ENCODE peak calls at places on chromosomes 7 and 10, in seven cellular contexts. I, D, E, O, V, G and W are unnamed samples.

GRCh38 chr7:1961776-1962276 is 270.9 kb downstream of the MAD1L1 start:
- DNase-seq in I (no peak), D (no peak), E (peak), O (no peak), V (no peak), G (no peak), W (no peak)

GRCh38 chr10:75284097-75284485 is 48.3 kb upstream of the COMTD1 start:
- DNase-seq in I (no peak), D (no peak), E (no peak), O (no peak), V (no peak), G (no peak), W (no peak)

GRCh38 chr10:14353291-14353913 is 22.7 kb upstream of the FRMD4A start:
- DNase-seq in I (no peak), D (no peak), E (no peak), O (peak), V (no peak), G (no peak), W (no peak)

GRCh38 chr7:111730476-111731300 is 168.4 kb upstream of the IMMP2L start:
- DNase-seq in I (no peak), D (no peak), E (peak), O (peak), V (no peak), G (peak), W (no peak)

GRCh38 chr7:128137096-128137655 is 103.9 kb upstream of the LEP start:
- DNase-seq in I (no peak), D (no peak), E (no peak), O (no peak), V (no peak), G (no peak), W (peak)

GRCh38 chr7:97272237-97272975 is 154.9 kb downstream of the SDHAF3 start:
- DNase-seq in I (no peak), D (no peak), E (no peak), O (no peak), V (peak), G (no peak), W (no peak)

GRCh38 chr10:32229170-32229569 is 117.8 kb downstream of the EPC1 start:
- DNase-seq in I (no peak), D (no peak), E (no peak), O (no peak), V (no peak), G (no peak), W (no peak)

GRCh38 chr7:108083980-108084379 is 46.2 kb downstream of the LAMB4 start:
- DNase-seq in I (no peak), D (no peak), E (no peak), O (no peak), V (no peak), G (no peak), W (no peak)

GRCh38 chr7:47812460-47813136 is 135.7 kb downstream of the PKD1L1 start:
- DNase-seq in I (no peak), D (no peak), E (no peak), O (no peak), V (no peak), G (no peak), W (no peak)

GRCh38 chr7:39910108-39910869 is 39.8 kb upstream of the CDK13 start:
- DNase-seq in I (no peak), D (no peak), E (no peak), O (no peak), V (no peak), G (no peak), W (no peak)

DNA sequence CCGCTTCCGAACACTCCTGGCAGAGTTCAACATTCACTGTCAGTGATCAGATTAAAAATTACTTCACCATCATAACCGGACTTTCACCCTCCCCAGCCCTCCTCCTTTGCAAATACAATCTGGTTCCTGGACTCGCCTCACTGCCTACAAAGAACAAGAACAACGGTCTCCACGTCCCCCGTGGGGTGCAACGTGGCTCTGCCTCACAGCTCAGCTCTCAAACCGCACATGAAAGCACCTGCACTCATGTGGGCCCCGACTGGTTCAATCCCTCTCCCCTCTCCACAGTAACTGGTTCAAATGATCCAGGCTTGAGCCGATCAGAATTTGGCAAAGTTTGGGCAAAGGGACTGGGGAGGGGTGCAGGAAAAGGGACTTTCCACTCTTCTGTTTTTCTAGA is 21.0 kb downstream of the ASB13 start:
- DNase-seq in I (no peak), D (peak), E (no peak), O (no peak), V (peak), G (no peak), W (no peak)
- TF ChIP-seq POLR2AphosphoS5 in I (no peak), D (peak), E (no peak), O (no peak), V (peak), G (no peak), W (no peak)

DNA sequence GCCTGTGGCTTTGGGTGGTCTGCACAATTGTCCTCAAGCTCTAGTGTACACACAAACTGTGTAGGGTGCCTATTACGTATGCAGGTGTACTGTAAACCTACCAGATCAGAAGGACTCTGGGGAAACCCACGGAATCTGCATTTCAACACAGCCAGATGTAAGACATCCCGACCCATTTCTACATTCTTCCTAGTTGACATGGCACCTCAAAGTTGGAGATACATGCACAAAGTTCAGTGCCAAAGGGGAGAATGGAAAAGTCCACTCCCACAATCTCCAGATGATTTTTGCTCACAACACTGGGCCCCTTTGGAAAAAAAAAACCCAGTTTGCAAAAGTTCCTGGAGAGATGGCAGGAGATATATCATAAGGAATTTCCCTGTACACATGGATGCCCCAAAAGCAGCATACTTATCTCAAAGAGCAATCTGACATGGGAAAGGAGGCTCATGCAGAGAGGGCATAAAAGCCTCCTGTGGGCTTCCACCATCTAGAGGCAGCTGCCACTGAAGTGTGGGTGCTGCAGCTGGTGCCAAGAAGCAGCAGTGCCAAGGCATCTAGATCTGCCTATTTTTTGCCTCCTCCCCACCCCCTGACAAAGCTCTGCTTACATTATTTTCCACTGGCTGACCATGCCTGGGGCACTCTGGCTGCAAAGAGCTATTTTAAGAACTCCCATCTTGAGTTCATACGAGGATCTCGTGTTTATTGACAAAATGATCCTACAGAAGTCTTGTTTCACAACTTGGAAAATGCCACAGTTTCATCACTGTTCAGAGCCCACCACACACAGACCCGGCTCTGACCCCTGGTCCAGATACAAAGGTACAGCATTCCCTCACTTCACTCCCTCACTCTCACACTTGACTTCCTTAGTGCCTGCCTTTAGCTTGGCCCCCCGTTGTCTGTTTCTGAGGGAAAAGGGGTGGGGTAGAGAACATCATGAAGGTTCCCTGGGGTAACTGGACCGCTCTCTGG is 12.9 kb downstream of the TECTB start:
- DNase-seq in I (no peak), D (no peak), E (no peak), O (no peak), V (no peak), G (peak), W (no peak)
- TF ChIP-seq POLR2AphosphoS5 in I (no peak), D (no peak), E (no peak), O (no peak), V (no peak), G (no peak), W (no peak)

DNA sequence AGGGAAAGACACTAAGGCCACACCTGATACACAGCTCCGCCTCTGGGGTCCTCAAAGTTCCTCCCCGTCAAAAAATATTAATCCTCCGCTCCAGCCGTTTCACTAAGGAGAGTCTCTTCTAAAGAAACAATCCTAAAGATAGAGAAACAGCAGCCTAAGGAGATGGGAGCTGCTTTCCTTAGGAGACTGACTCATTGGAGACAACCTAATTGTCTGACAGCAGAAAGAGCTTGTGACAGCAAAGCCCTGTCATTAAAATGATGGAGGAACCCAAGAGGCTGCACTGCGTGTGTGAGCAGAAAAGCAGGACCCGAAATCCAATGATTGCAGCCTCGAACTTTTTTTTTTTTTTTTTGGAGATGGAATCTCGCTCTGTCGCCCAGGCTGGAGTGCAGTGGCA is 44.0 kb upstream of the TNRC18 start:
- DNase-seq in I (no peak), D (no peak), E (no peak), O (no peak), V (no peak), G (no peak), W (no peak)
- TF ChIP-seq POLR2AphosphoS5 in I (no peak), D (no peak), E (no peak), O (no peak), V (no peak), G (no peak), W (no peak)

GRCh38 chr7:73999664-74000420 is 28.1 kb upstream of the ELN start:
- DNase-seq in I (no peak), D (peak), E (no peak), O (no peak), V (peak), G (no peak), W (no peak)
- TF ChIP-seq POLR2AphosphoS5 in I (no peak), D (peak), E (no peak), O (no peak), V (peak), G (peak), W (peak)

GRCh38 chr10:30705625-30706149 is 76.1 kb upstream of the LYZL2 start:
- DNase-seq in I (no peak), D (no peak), E (no peak), O (peak), V (no peak), G (peak), W (no peak)
- TF ChIP-seq POLR2AphosphoS5 in I (no peak), D (no peak), E (no peak), O (no peak), V (no peak), G (no peak), W (no peak)

GRCh38 chr7:106276513-106276912 is 8.3 kb downstream of the NAMPT start:
- DNase-seq in I (no peak), D (no peak), E (no peak), O (no peak), V (no peak), G (no peak), W (no peak)
- TF ChIP-seq POLR2AphosphoS5 in I (no peak), D (no peak), E (no peak), O (no peak), V (no peak), G (no peak), W (no peak)

DNA sequence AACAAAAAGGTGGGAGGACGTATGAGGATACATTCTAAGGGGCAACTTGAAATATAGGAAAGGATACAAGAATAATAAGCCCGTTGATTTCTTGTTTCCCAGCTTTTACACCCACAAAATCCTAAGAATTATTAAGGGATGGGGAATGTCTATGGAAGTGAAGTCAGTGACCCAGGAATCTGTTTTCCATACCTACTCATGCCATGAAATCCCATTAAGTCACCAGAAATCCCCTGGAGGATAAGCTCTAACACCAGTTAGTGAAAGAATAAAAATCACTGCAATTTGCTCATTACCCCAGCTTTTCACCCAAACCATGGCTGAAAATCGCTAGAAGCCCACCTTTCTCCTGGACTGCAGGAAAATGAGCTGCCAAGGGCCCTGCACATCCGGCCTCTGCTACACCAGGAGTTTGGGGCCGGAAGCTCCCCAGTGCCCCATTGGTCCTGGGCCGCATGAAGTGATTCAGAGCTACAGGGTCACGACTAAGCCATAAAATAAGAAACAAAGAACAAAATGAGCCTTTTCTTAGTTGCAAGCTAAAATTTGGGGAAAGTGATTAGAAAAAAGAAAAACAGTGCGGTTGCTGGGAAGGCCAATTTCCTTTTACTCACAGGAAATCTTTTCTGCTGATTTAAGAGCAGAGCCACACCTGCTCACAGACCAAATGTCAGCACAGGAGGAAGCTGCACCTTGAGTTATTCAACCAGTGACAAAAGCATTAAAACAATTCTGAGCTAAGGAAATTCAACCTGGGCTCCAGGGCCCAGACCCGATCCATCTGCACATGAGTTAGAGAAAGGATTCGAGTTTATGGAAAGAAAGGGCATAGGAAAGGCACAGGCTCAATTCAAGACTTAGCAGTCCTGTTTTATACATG is 40.3 kb downstream of the HIPK2 start:
- DNase-seq in I (no peak), D (no peak), E (no peak), O (no peak), V (peak), G (no peak), W (peak)
- TF ChIP-seq POLR2AphosphoS5 in I (no peak), D (no peak), E (no peak), O (no peak), V (peak), G (no peak), W (no peak)